ENCODE peak calls at places on chromosomes 5 and 9, in four cellular contexts. I is SJSA1, M is brain microvascular endothelial cell, D is HL-60. Q is an unnamed sample.

GRCh38 chr5:33401482-33402390 is 39.0 kb upstream of the TARS1 start:
- DNase-seq in I (no peak), M (peak; percentile 48), D (no peak), Q (peak; percentile 46)

GRCh38 chr9:36191290-36191645 is 547 bp downstream of the CLTA start:
- DNase-seq in I (no peak), M (no peak), D (peak; percentile 37), Q (no peak)

GRCh38 chr5:127320032-127320945 is 29.7 kb downstream of the MEGF10 start:
- DNase-seq in I (no peak), M (peak; percentile 44), D (no peak), Q (no peak)

GRCh38 chr5:148723143-148723542 is 68.8 kb upstream of the HTR4 start:
- DNase-seq in I (no peak), M (no peak), D (no peak), Q (no peak)

GRCh38 chr5:52682492-52682891 is 105.2 kb upstream of the ITGA1 start:
- DNase-seq in I (no peak), M (no peak), D (no peak), Q (no peak)

GRCh38 chr5:98904786-98905185 is 24.0 kb downstream of the CHD1 start:
- DNase-seq in I (no peak), M (peak; percentile 76), D (no peak), Q (no peak)

GRCh38 chr9:99464568-99464967 is 242.5 kb downstream of the SEC61B start:
- DNase-seq in I (no peak), M (no peak), D (no peak), Q (no peak)

GRCh38 chr9:35734096-35734495 is 1.6 kb downstream of the CREB3 start:
- DNase-seq in I (no peak), M (no peak), D (no peak), Q (no peak)

GRCh38 chr5:149712439-149713147 is 17.5 kb upstream of the PPARGC1B start:
- DNase-seq in I (no peak), M (no peak), D (no peak), Q (no peak)

GRCh38 chr9:79574716-79575242 is 3.0 kb downstream of the TLE4 start:
- DNase-seq in I (no peak), M (no peak), D (no peak), Q (no peak)

GRCh38 chr5:138654281-138654867 is 79.2 kb upstream of the HSPA9 start:
- DNase-seq in I (peak; percentile 72), M (peak; percentile 70), D (peak; percentile 50), Q (no peak)

GRCh38 chr5:150918613-150919012 is 13.8 kb upstream of the ZNF300 start:
- DNase-seq in I (no peak), M (no peak), D (no peak), Q (no peak)

GRCh38 chr9:116163293-116164055 is 9.9 kb downstream of the PAPPA start:
- DNase-seq in I (no peak), M (no peak), D (no peak), Q (no peak)

GRCh38 chr5:150106669-150107068 is 20.3 kb upstream of the CSF1R start:
- DNase-seq in I (no peak), M (no peak), D (peak; percentile 50), Q (no peak)

GRCh38 chr9:136692190-136693134 is 5.2 kb upstream of the AGPAT2 start:
- DNase-seq in I (no peak), M (no peak), D (no peak), Q (no peak)

GRCh38 chr5:149017669-149018068 is 45.2 kb downstream of the SH3TC2 start:
- DNase-seq in I (no peak), M (no peak), D (no peak), Q (no peak)

GRCh38 chr9:7216004-7216821 is 458.4 kb downstream of the KDM4C start:
- DNase-seq in I (no peak), M (peak; percentile 18), D (peak; percentile 51), Q (peak; percentile 55)

GRCh38 chr5:125410501-125411162 is 664.2 kb upstream of the ZNF608 start:
- DNase-seq in I (no peak), M (peak; percentile 10), D (no peak), Q (no peak)

GRCh38 chr9:94874316-94874715 is 147.8 kb downstream of the AOPEP start:
- DNase-seq in I (no peak), M (peak; percentile 79), D (no peak), Q (no peak)

GRCh38 chr9:21395778-21396717 is 10.8 kb upstream of the IFNA2 start:
- DNase-seq in I (no peak), M (no peak), D (peak; percentile 25), Q (no peak)

GRCh38 chr5:179403426-179404147 is 58.3 kb upstream of the ADAMTS2 start:
- DNase-seq in I (peak; percentile 45), M (no peak), D (no peak), Q (no peak)

GRCh38 chr5:542693-543311 is 18.6 kb upstream of the SLC9A3 start:
- DNase-seq in I (peak; percentile 42), M (no peak), D (no peak), Q (no peak)

GRCh38 chr9:35162605-35163315 is 951 bp downstream of the UNC13B start:
- DNase-seq in I (no peak), M (no peak), D (peak; percentile 19), Q (no peak)

GRCh38 chr5:165405340-165405739 is 1899.9 kb downstream of the MAT2B start:
- DNase-seq in I (no peak), M (no peak), D (no peak), Q (no peak)

GRCh38 chr9:122078557-122078956 is 14.6 kb downstream of the TTLL11 start:
- DNase-seq in I (no peak), M (no peak), D (no peak), Q (no peak)

GRCh38 chr5:56873056-56873455 is 36.3 kb upstream of the SETD9 start:
- DNase-seq in I (no peak), M (no peak), D (no peak), Q (no peak)

GRCh38 chr5:62306494-62307363 is 723 bp downstream of the KIF2A start:
- DNase-seq in I (peak; percentile 54), M (peak; percentile 14), D (peak; percentile 45), Q (no peak)

GRCh38 chr5:142657446-142657845 is 28.4 kb downstream of the FGF1 start:
- DNase-seq in I (no peak), M (no peak), D (no peak), Q (no peak)

GRCh38 chr5:142653321-142653720 is 32.6 kb downstream of the FGF1 start:
- DNase-seq in I (no peak), M (no peak), D (no peak), Q (no peak)

GRCh38 chr5:142658278-142658677 is 27.6 kb downstream of the FGF1 start:
- DNase-seq in I (no peak), M (no peak), D (no peak), Q (no peak)

GRCh38 chr5:142654578-142655042 is 31.3 kb downstream of the FGF1 start:
- DNase-seq in I (no peak), M (no peak), D (no peak), Q (no peak)

GRCh38 chr5:142655339-142656267 is 30.3 kb downstream of the FGF1 start:
- DNase-seq in I (peak; percentile 85), M (peak; percentile 80), D (peak; percentile 57), Q (no peak)
- H3K27ac ChIP-seq in I (no peak overlapping the region), M (no peak overlapping the region), D (no peak overlapping the region), Q (no peak overlapping the region)

GRCh38 chr5:66820630-66821207 is 224.5 kb downstream of the MAST4 start:
- DNase-seq in I (no peak), M (no peak), D (no peak), Q (no peak)
- H3K27ac ChIP-seq in I (no peak overlapping the region), M (no peak overlapping the region), D (no peak overlapping the region), Q (no peak overlapping the region)

GRCh38 chr5:158393457-158393856 is 534.5 kb upstream of the CLINT1 start:
- DNase-seq in I (no peak), M (no peak), D (no peak), Q (no peak)

GRCh38 chr5:158392753-158393152 is 533.8 kb upstream of the CLINT1 start:
- DNase-seq in I (no peak), M (no peak), D (no peak), Q (no peak)

GRCh38 chr5:158389786-158390185 is 530.8 kb upstream of the CLINT1 start:
- DNase-seq in I (no peak), M (no peak), D (no peak), Q (no peak)

GRCh38 chr5:158388018-158388417 is 529.1 kb upstream of the CLINT1 start:
- DNase-seq in I (no peak), M (no peak), D (no peak), Q (no peak)

DNA sequence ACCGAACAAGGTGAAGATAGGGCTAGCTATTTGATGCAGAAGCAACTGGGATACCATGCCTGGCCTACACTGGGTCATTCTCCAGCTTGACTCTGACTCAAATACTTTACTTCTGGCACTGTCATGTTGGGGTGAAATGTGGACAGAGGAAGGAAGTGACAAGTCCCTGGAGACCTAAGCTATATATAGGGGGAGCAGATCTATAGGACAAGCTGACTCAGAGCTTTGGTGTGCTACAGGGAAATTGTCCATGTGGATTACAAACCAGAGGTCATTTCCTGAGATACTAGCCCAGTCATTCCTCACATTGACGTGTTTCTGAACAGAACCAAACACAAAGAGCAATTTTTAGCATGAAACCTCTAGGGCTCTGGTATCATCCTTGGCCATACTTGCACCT is 531.6 kb upstream of the CLINT1 start:
- DNase-seq in I (no peak), M (peak; percentile 86), D (no peak), Q (no peak)
- H3K27ac ChIP-seq in I (no peak overlapping the region), M (peak overlapping the region; percentile 76), D (no peak overlapping the region), Q (peak overlapping the region; percentile 38)

DNA sequence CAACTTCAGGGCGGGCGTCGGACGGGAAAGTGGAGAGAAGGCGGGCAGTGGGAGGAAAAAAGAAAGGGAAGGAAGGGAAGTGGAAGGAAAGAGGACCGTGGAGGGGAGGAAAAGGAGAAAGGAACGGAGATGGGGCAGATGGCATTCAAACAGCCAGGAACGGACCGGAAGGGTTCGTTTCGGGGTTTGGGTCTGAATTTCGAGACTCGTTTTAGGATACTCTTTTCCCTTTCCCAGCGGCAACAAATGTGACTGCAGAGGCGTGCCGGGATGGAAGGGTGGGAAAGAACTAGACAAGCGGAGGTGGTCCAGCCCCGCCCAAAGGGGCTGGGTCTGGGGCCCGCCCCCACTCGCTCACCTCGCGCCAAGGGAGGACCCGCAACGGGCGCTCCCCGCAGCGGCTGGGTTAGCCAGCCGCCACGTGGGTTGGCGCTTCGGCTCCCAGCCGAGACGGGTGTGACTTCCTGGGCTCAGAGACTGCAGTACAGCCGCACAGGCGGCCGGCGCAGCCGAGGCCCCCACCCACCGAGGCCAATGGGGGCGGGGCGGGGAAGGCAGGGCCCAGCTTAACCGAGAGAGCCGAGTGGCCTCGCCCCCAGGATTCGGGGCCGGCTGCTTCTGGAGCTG is 2.7 kb downstream of the VCAN start:
- DNase-seq in I (peak; percentile 95), M (peak; percentile 90), D (no peak), Q (no peak)
- H3K27ac ChIP-seq in I (peak overlapping the region; percentile 99), M (peak overlapping the region; percentile 94), D (no peak overlapping the region), Q (peak overlapping the region; percentile 91)

GRCh38 chr9:130137870-130138653 is 34.1 kb upstream of the NCS1 start:
- DNase-seq in I (peak; percentile 90), M (peak; percentile 94), D (peak; percentile 35), Q (peak; percentile 94)

GRCh38 chr9:130139251-130139650 is 33.0 kb upstream of the NCS1 start:
- DNase-seq in I (no peak), M (no peak), D (no peak), Q (no peak)

GRCh38 chr9:130140701-130141100 is 31.5 kb upstream of the NCS1 start:
- DNase-seq in I (no peak), M (no peak), D (peak; percentile 64), Q (no peak)

GRCh38 chr9:130138791-130139190 is 33.4 kb upstream of the NCS1 start:
- DNase-seq in I (peak; percentile 79), M (peak; percentile 92), D (no peak), Q (peak; percentile 79)

GRCh38 chr9:130137081-130137869 is 34.9 kb upstream of the NCS1 start:
- DNase-seq in I (no peak), M (no peak), D (peak; percentile 18), Q (no peak)
- H3K27ac ChIP-seq in I (peak overlapping the region; percentile 87), M (peak overlapping the region; percentile 81), D (no peak overlapping the region), Q (peak overlapping the region; percentile 91)

Q was measured in epithelial cell of prostate.